ENCODE peak calls at places on chromosomes 11 and 22, in five cellular contexts. One of them, this sample, is unnamed.

GRCh38 chr11:134656861-134657540 is 245.0 kb upstream of the B3GAT1 start:
- DNase-seq in NCI-H2081: no peak
- DNase-seq in Karpas-422: no peak
- DNase-seq in pulmonary artery endothelial cell: no peak
- DNase-seq in activated CD4-positive, alpha-beta T cell treated with anti-CD3 and anti-CD28 coated beads for 24 hours: no peak
- DNase-seq in this sample: no peak

GRCh38 chr22:30837531-30837930 is 131.0 kb downstream of the MORC2 start:
- DNase-seq in Karpas-422: no peak
- DNase-seq in pulmonary artery endothelial cell: no peak
- DNase-seq in activated CD4-positive, alpha-beta T cell treated with anti-CD3 and anti-CD28 coated beads for 24 hours: no peak
- DNase-seq in NCI-H2081: no peak
- DNase-seq in this sample: no peak

GRCh38 chr11:126303623-126304456 is at the start of gene DCPS:
- DNase-seq in pulmonary artery endothelial cell: peak
- DNase-seq in Karpas-422: peak
- DNase-seq in NCI-H2081: peak
- DNase-seq in activated CD4-positive, alpha-beta T cell treated with anti-CD3 and anti-CD28 coated beads for 24 hours: peak
- DNase-seq in this sample: peak

GRCh38 chr11:69540118-69541000 is 58.9 kb downstream of the LINC01488 start:
- DNase-seq in activated CD4-positive, alpha-beta T cell treated with anti-CD3 and anti-CD28 coated beads for 24 hours: no peak
- DNase-seq in NCI-H2081: no peak
- DNase-seq in pulmonary artery endothelial cell: no peak
- DNase-seq in Karpas-422: no peak
- DNase-seq in this sample: no peak

GRCh38 chr11:68331338-68331947 is 19.1 kb downstream of the LRP5 start:
- DNase-seq in pulmonary artery endothelial cell: peak
- DNase-seq in NCI-H2081: no peak
- DNase-seq in Karpas-422: no peak
- DNase-seq in activated CD4-positive, alpha-beta T cell treated with anti-CD3 and anti-CD28 coated beads for 24 hours: no peak
- DNase-seq in this sample: no peak

GRCh38 chr11:71931245-71931602 is 2.4 kb downstream of the RNF121 start:
- DNase-seq in activated CD4-positive, alpha-beta T cell treated with anti-CD3 and anti-CD28 coated beads for 24 hours: no peak
- DNase-seq in NCI-H2081: no peak
- DNase-seq in Karpas-422: no peak
- DNase-seq in pulmonary artery endothelial cell: no peak
- DNase-seq in this sample: no peak

GRCh38 chr11:5618807-5619206 is 6.0 kb upstream of the TRIM34 start:
- DNase-seq in Karpas-422: no peak
- DNase-seq in pulmonary artery endothelial cell: no peak
- DNase-seq in NCI-H2081: no peak
- DNase-seq in activated CD4-positive, alpha-beta T cell treated with anti-CD3 and anti-CD28 coated beads for 24 hours: no peak
- DNase-seq in this sample: no peak

GRCh38 chr11:102451693-102452460 is 688 bp downstream of the TMEM123 start:
- DNase-seq in activated CD4-positive, alpha-beta T cell treated with anti-CD3 and anti-CD28 coated beads for 24 hours: peak
- DNase-seq in Karpas-422: peak
- DNase-seq in NCI-H2081: peak
- DNase-seq in pulmonary artery endothelial cell: no peak
- DNase-seq in this sample: peak

GRCh38 chr22:36965716-36966115 is 52.3 kb downstream of the CSF2RB start:
- DNase-seq in pulmonary artery endothelial cell: no peak
- DNase-seq in Karpas-422: no peak
- DNase-seq in activated CD4-positive, alpha-beta T cell treated with anti-CD3 and anti-CD28 coated beads for 24 hours: no peak
- DNase-seq in NCI-H2081: no peak
- DNase-seq in this sample: no peak

GRCh38 chr22:37018086-37018814 is 997 bp downstream of the TST start:
- DNase-seq in activated CD4-positive, alpha-beta T cell treated with anti-CD3 and anti-CD28 coated beads for 24 hours: no peak
- DNase-seq in pulmonary artery endothelial cell: no peak
- DNase-seq in Karpas-422: no peak
- DNase-seq in NCI-H2081: no peak
- DNase-seq in this sample: no peak

GRCh38 chr11:13073119-13073981 is 64.2 kb downstream of the RASSF10 start:
- DNase-seq in pulmonary artery endothelial cell: no peak
- DNase-seq in Karpas-422: no peak
- DNase-seq in activated CD4-positive, alpha-beta T cell treated with anti-CD3 and anti-CD28 coated beads for 24 hours: no peak
- DNase-seq in NCI-H2081: no peak
- DNase-seq in this sample: no peak

GRCh38 chr22:36541831-36542391 is 12.9 kb upstream of the EIF3D start:
- DNase-seq in activated CD4-positive, alpha-beta T cell treated with anti-CD3 and anti-CD28 coated beads for 24 hours: peak
- DNase-seq in pulmonary artery endothelial cell: peak
- DNase-seq in Karpas-422: no peak
- DNase-seq in NCI-H2081: no peak
- DNase-seq in this sample: peak

GRCh38 chr22:45425531-45426265 is 12.2 kb downstream of the RIBC2 start:
- DNase-seq in NCI-H2081: no peak
- DNase-seq in activated CD4-positive, alpha-beta T cell treated with anti-CD3 and anti-CD28 coated beads for 24 hours: no peak
- DNase-seq in pulmonary artery endothelial cell: no peak
- DNase-seq in Karpas-422: no peak
- DNase-seq in this sample: no peak

GRCh38 chr11:115214644-115215305 is 289.4 kb downstream of the CADM1 start:
- DNase-seq in Karpas-422: no peak
- DNase-seq in pulmonary artery endothelial cell: no peak
- DNase-seq in NCI-H2081: no peak
- DNase-seq in activated CD4-positive, alpha-beta T cell treated with anti-CD3 and anti-CD28 coated beads for 24 hours: no peak
- DNase-seq in this sample: no peak

GRCh38 chr11:68271023-68271780 is 571 bp downstream of the C11orf24 start:
- DNase-seq in activated CD4-positive, alpha-beta T cell treated with anti-CD3 and anti-CD28 coated beads for 24 hours: no peak
- DNase-seq in pulmonary artery endothelial cell: peak
- DNase-seq in NCI-H2081: peak
- DNase-seq in Karpas-422: peak
- DNase-seq in this sample: peak

GRCh38 chr11:40797981-40798380 is 661.5 kb downstream of the LRRC4C start:
- DNase-seq in activated CD4-positive, alpha-beta T cell treated with anti-CD3 and anti-CD28 coated beads for 24 hours: no peak
- DNase-seq in Karpas-422: no peak
- DNase-seq in pulmonary artery endothelial cell: no peak
- DNase-seq in NCI-H2081: no peak
- DNase-seq in this sample: no peak

GRCh38 chr11:57406337-57406904 is 16.0 kb upstream of the PRG2 start:
- DNase-seq in pulmonary artery endothelial cell: peak
- DNase-seq in Karpas-422: peak
- DNase-seq in activated CD4-positive, alpha-beta T cell treated with anti-CD3 and anti-CD28 coated beads for 24 hours: no peak
- DNase-seq in NCI-H2081: no peak
- DNase-seq in this sample: no peak

GRCh38 chr11:48880021-48880441 is 103.7 kb downstream of the TRIM51G start:
- DNase-seq in Karpas-422: no peak
- DNase-seq in pulmonary artery endothelial cell: no peak
- DNase-seq in NCI-H2081: no peak
- DNase-seq in activated CD4-positive, alpha-beta T cell treated with anti-CD3 and anti-CD28 coated beads for 24 hours: no peak
- DNase-seq in this sample: no peak

GRCh38 chr11:1564535-1565172 is 7.4 kb downstream of the DUSP8 start:
- DNase-seq in Karpas-422: peak
- DNase-seq in NCI-H2081: no peak
- DNase-seq in pulmonary artery endothelial cell: no peak
- DNase-seq in activated CD4-positive, alpha-beta T cell treated with anti-CD3 and anti-CD28 coated beads for 24 hours: no peak
- DNase-seq in this sample: no peak

GRCh38 chr22:46421272-46421671 is 85.8 kb downstream of the TRMU start:
- DNase-seq in pulmonary artery endothelial cell: no peak
- DNase-seq in NCI-H2081: peak
- DNase-seq in Karpas-422: no peak
- DNase-seq in activated CD4-positive, alpha-beta T cell treated with anti-CD3 and anti-CD28 coated beads for 24 hours: no peak
- DNase-seq in this sample: no peak

GRCh38 chr11:77040889-77041288 is 6.7 kb downstream of the B3GNT6 start:
- DNase-seq in pulmonary artery endothelial cell: no peak
- DNase-seq in NCI-H2081: no peak
- DNase-seq in Karpas-422: no peak
- DNase-seq in activated CD4-positive, alpha-beta T cell treated with anti-CD3 and anti-CD28 coated beads for 24 hours: no peak
- DNase-seq in this sample: no peak

GRCh38 chr11:94603587-94603986 is 36.4 kb downstream of the PIWIL4 start:
- DNase-seq in activated CD4-positive, alpha-beta T cell treated with anti-CD3 and anti-CD28 coated beads for 24 hours: no peak
- DNase-seq in NCI-H2081: no peak
- DNase-seq in pulmonary artery endothelial cell: no peak
- DNase-seq in Karpas-422: no peak
- DNase-seq in this sample: no peak

GRCh38 chr22:44351037-44351436 is 38.3 kb upstream of the SHISAL1 start:
- DNase-seq in Karpas-422: no peak
- DNase-seq in activated CD4-positive, alpha-beta T cell treated with anti-CD3 and anti-CD28 coated beads for 24 hours: no peak
- DNase-seq in NCI-H2081: no peak
- DNase-seq in pulmonary artery endothelial cell: no peak
- DNase-seq in this sample: no peak

GRCh38 chr11:26556582-26556981 is 15.5 kb downstream of the MUC15 start:
- DNase-seq in pulmonary artery endothelial cell: no peak
- DNase-seq in Karpas-422: no peak
- DNase-seq in activated CD4-positive, alpha-beta T cell treated with anti-CD3 and anti-CD28 coated beads for 24 hours: no peak
- DNase-seq in NCI-H2081: no peak
- DNase-seq in this sample: no peak

GRCh38 chr11:127412234-127412633 is 411.7 kb upstream of the KIRREL3 start:
- DNase-seq in activated CD4-positive, alpha-beta T cell treated with anti-CD3 and anti-CD28 coated beads for 24 hours: no peak
- DNase-seq in Karpas-422: no peak
- DNase-seq in NCI-H2081: no peak
- DNase-seq in pulmonary artery endothelial cell: no peak
- DNase-seq in this sample: no peak

GRCh38 chr11:116835042-116835772 is 2.2 kb downstream of the APOA1 start:
- DNase-seq in pulmonary artery endothelial cell: no peak
- DNase-seq in NCI-H2081: no peak
- DNase-seq in activated CD4-positive, alpha-beta T cell treated with anti-CD3 and anti-CD28 coated beads for 24 hours: no peak
- DNase-seq in Karpas-422: no peak
- DNase-seq in this sample: no peak

GRCh38 chr11:76102772-76103171 is 103.5 kb downstream of the WNT11 start:
- DNase-seq in NCI-H2081: no peak
- DNase-seq in Karpas-422: no peak
- DNase-seq in pulmonary artery endothelial cell: no peak
- DNase-seq in activated CD4-positive, alpha-beta T cell treated with anti-CD3 and anti-CD28 coated beads for 24 hours: no peak
- DNase-seq in this sample: no peak

GRCh38 chr22:30421695-30422480 is 3.7 kb upstream of the MTFP1 start:
- DNase-seq in pulmonary artery endothelial cell: no peak
- DNase-seq in Karpas-422: no peak
- DNase-seq in activated CD4-positive, alpha-beta T cell treated with anti-CD3 and anti-CD28 coated beads for 24 hours: no peak
- DNase-seq in NCI-H2081: no peak
- DNase-seq in this sample: no peak

GRCh38 chr22:38461057-38461413 is 6.0 kb upstream of the KCNJ4 start:
- DNase-seq in pulmonary artery endothelial cell: no peak
- DNase-seq in NCI-H2081: no peak
- DNase-seq in Karpas-422: no peak
- DNase-seq in activated CD4-positive, alpha-beta T cell treated with anti-CD3 and anti-CD28 coated beads for 24 hours: no peak
- DNase-seq in this sample: no peak

GRCh38 chr11:102151784-102152525 is 41.7 kb downstream of the YAP1 start:
- DNase-seq in activated CD4-positive, alpha-beta T cell treated with anti-CD3 and anti-CD28 coated beads for 24 hours: no peak
- DNase-seq in pulmonary artery endothelial cell: no peak
- DNase-seq in Karpas-422: no peak
- DNase-seq in NCI-H2081: no peak
- DNase-seq in this sample: no peak

GRCh38 chr22:38235240-38235850 is 33.6 kb downstream of the MAFF start:
- DNase-seq in Karpas-422: no peak
- DNase-seq in NCI-H2081: no peak
- DNase-seq in activated CD4-positive, alpha-beta T cell treated with anti-CD3 and anti-CD28 coated beads for 24 hours: no peak
- DNase-seq in pulmonary artery endothelial cell: no peak
- DNase-seq in this sample: no peak

GRCh38 chr11:68581439-68581838 is 102.9 kb upstream of the GAL start:
- DNase-seq in pulmonary artery endothelial cell: no peak
- DNase-seq in activated CD4-positive, alpha-beta T cell treated with anti-CD3 and anti-CD28 coated beads for 24 hours: no peak
- DNase-seq in NCI-H2081: no peak
- DNase-seq in Karpas-422: no peak
- DNase-seq in this sample: no peak

GRCh38 chr22:29313126-29314071 is 2.1 kb downstream of the RASL10A start:
- DNase-seq in Karpas-422: no peak
- DNase-seq in NCI-H2081: no peak
- DNase-seq in activated CD4-positive, alpha-beta T cell treated with anti-CD3 and anti-CD28 coated beads for 24 hours: no peak
- DNase-seq in pulmonary artery endothelial cell: no peak
- DNase-seq in this sample: no peak

GRCh38 chr11:64178203-64178602 is 7.8 kb upstream of the STIP1 start:
- DNase-seq in activated CD4-positive, alpha-beta T cell treated with anti-CD3 and anti-CD28 coated beads for 24 hours: no peak
- DNase-seq in pulmonary artery endothelial cell: no peak
- DNase-seq in NCI-H2081: no peak
- DNase-seq in Karpas-422: no peak
- DNase-seq in this sample: no peak

GRCh38 chr11:129694538-129694937 is 121.1 kb upstream of the TMEM45B start:
- DNase-seq in pulmonary artery endothelial cell: no peak
- DNase-seq in Karpas-422: peak
- DNase-seq in NCI-H2081: no peak
- DNase-seq in activated CD4-positive, alpha-beta T cell treated with anti-CD3 and anti-CD28 coated beads for 24 hours: no peak
- DNase-seq in this sample: no peak

GRCh38 chr22:43451651-43452050 is 39.8 kb downstream of the MPPED1 start:
- DNase-seq in pulmonary artery endothelial cell: no peak
- DNase-seq in NCI-H2081: no peak
- DNase-seq in Karpas-422: no peak
- DNase-seq in activated CD4-positive, alpha-beta T cell treated with anti-CD3 and anti-CD28 coated beads for 24 hours: no peak
- DNase-seq in this sample: no peak

GRCh38 chr11:76803811-76804600 is 20.9 kb downstream of the TSKU start:
- DNase-seq in pulmonary artery endothelial cell: no peak
- DNase-seq in NCI-H2081: no peak
- DNase-seq in activated CD4-positive, alpha-beta T cell treated with anti-CD3 and anti-CD28 coated beads for 24 hours: peak
- DNase-seq in Karpas-422: no peak
- DNase-seq in this sample: peak

GRCh38 chr11:11069741-11070550 is 212.1 kb upstream of the ZBED5 start:
- DNase-seq in NCI-H2081: no peak
- DNase-seq in pulmonary artery endothelial cell: no peak
- DNase-seq in Karpas-422: no peak
- DNase-seq in activated CD4-positive, alpha-beta T cell treated with anti-CD3 and anti-CD28 coated beads for 24 hours: no peak
- DNase-seq in this sample: no peak

GRCh38 chr11:117713676-117714075 is 83.3 kb downstream of the DSCAML1 start:
- DNase-seq in NCI-H2081: no peak
- DNase-seq in activated CD4-positive, alpha-beta T cell treated with anti-CD3 and anti-CD28 coated beads for 24 hours: no peak
- DNase-seq in pulmonary artery endothelial cell: no peak
- DNase-seq in Karpas-422: no peak
- DNase-seq in this sample: no peak

GRCh38 chr11:2271327-2272240 is 1.2 kb upstream of the ASCL2 start:
- DNase-seq in NCI-H2081: no peak
- DNase-seq in Karpas-422: no peak
- DNase-seq in activated CD4-positive, alpha-beta T cell treated with anti-CD3 and anti-CD28 coated beads for 24 hours: no peak
- DNase-seq in pulmonary artery endothelial cell: no peak
- DNase-seq in this sample: no peak